ENCODE peak calls at places on chromosomes 2 and 18, in four cellular contexts. S, O, E and W are unnamed samples. For H3K9me3 and H3K4me1, the result is how much of the 10 kb centered on the place peaks cover.

GRCh38 chr2:24021122-24021998 is 11.5 kb downstream of the MFSD2B start:
- DNase-seq in S (peak), O (no peak), E (peak), W (peak)

GRCh38 chr2:206642075-206643025 is at the start of gene FAM237A:
- DNase-seq in S (no peak), O (peak), E (peak), W (peak)

GRCh38 chr2:152445791-152446201 is 110.8 kb downstream of the FMNL2 start:
- DNase-seq in S (no peak), O (no peak), E (peak), W (no peak)

GRCh38 chr2:5385596-5385995 is 306.6 kb upstream of the SOX11 start:
- DNase-seq in S (no peak), O (no peak), E (no peak), W (no peak)

GRCh38 chr2:7925506-7925905 is 756.4 kb upstream of the ID2 start:
- DNase-seq in S (no peak), O (no peak), E (no peak), W (no peak)

GRCh38 chr2:99602475-99602874 is 112.7 kb upstream of the REV1 start:
- DNase-seq in S (no peak), O (no peak), E (peak), W (no peak)

GRCh38 chr18:46148810-46149209 is 44.6 kb downstream of the HAUS1 start:
- DNase-seq in S (peak), O (peak), E (peak), W (peak)

GRCh38 chr2:236790991-236791390 is 221.4 kb downstream of the ACKR3 start:
- DNase-seq in S (no peak), O (no peak), E (peak), W (no peak)

GRCh38 chr2:181949047-181949446 is 36.6 kb upstream of the PPP1R1C start:
- DNase-seq in S (no peak), O (no peak), E (peak), W (no peak)

GRCh38 chr2:152609174-152609573 is 108.1 kb downstream of the PRPF40A start:
- DNase-seq in S (no peak), O (no peak), E (no peak), W (no peak)

GRCh38 chr18:24354278-24354677 is 43.3 kb downstream of the OSBPL1A start:
- DNase-seq in S (no peak), O (no peak), E (no peak), W (no peak)

GRCh38 chr18:44036500-44036899 is 644.2 kb upstream of the SETBP1 start:
- DNase-seq in S (no peak), O (no peak), E (peak), W (peak)

GRCh38 chr2:239464166-239465016 is 63.6 kb upstream of the HDAC4 start:
- DNase-seq in S (peak), O (no peak), E (no peak), W (no peak)

GRCh38 chr2:239463541-239464165 is 62.8 kb upstream of the HDAC4 start:
- DNase-seq in S (peak), O (no peak), E (peak), W (no peak)

GRCh38 chr2:239460780-239461179 is 60.0 kb upstream of the HDAC4 start:
- DNase-seq in S (no peak), O (peak), E (no peak), W (no peak)

GRCh38 chr2:239461551-239462515 is 61.0 kb upstream of the HDAC4 start:
- DNase-seq in S (peak), O (peak), E (no peak), W (no peak)

GRCh38 chr2:239462671-239463506 is 62.1 kb upstream of the HDAC4 start:
- DNase-seq in S (peak), O (peak), E (no peak), W (no peak)
- H3K9me3 ChIP-seq in S (under half), O (under half), E (under half), W (under half)

GRCh38 chr2:85772841-85773491 is 19.2 kb downstream of the ATOH8 start:
- DNase-seq in S (no peak), O (no peak), E (peak), W (peak)

GRCh38 chr2:85770786-85771409 is 17.1 kb downstream of the ATOH8 start:
- DNase-seq in S (no peak), O (no peak), E (no peak), W (no peak)

GRCh38 chr2:85771486-85771885 is 17.7 kb downstream of the ATOH8 start:
- DNase-seq in S (no peak), O (no peak), E (peak), W (no peak)

GRCh38 chr2:85773692-85774091 is 19.9 kb downstream of the ATOH8 start:
- DNase-seq in S (no peak), O (no peak), E (no peak), W (peak)

GRCh38 chr2:85772019-85772745 is 18.4 kb downstream of the ATOH8 start:
- DNase-seq in S (peak), O (peak), E (peak), W (peak)
- H3K4me3 ChIP-seq in S (peak), O (no peak), E (peak), W (no peak)

GRCh38 chr18:48035556-48035860 is 105.0 kb upstream of the SMAD2 start:
- DNase-seq in S (peak), O (no peak), E (no peak), W (no peak)

GRCh38 chr18:48034651-48035555 is 104.4 kb upstream of the SMAD2 start:
- DNase-seq in S (peak), O (no peak), E (no peak), W (peak)

GRCh38 chr18:48036641-48037421 is 106.4 kb upstream of the SMAD2 start:
- DNase-seq in S (peak), O (no peak), E (peak), W (no peak)

GRCh38 chr18:48037481-48038271 is 107.2 kb upstream of the SMAD2 start:
- DNase-seq in S (peak), O (no peak), E (peak), W (no peak)

DNA sequence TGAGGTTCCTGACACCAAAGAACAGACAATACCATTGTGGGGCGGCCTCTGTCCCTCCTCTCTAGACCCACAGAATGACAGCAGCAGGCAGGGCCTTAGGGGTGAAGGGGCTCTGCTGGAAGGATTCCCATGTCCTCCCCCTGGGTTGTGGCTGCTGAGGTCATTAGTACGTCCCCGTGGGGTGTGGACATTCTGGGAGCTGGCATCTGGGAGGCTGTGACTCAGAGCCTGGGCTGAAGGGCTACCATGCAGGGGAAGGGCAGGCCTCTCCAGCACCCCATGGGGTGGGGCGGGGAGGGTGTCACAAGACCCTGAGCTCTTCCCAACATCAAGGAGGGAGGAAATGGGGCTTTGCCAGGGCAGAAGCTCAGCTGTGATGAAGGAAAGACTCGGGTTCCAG is 105.7 kb upstream of the SMAD2 start:
- DNase-seq in S (peak), O (no peak), E (peak), W (no peak)
- H3K4me1 ChIP-seq in S (under half), O (under half), E (under half), W (under half)

GRCh38 chr18:38487521-38487920 is 921.9 kb upstream of the CELF4 start:
- DNase-seq in S (no peak), O (no peak), E (no peak), W (no peak)

GRCh38 chr18:38483326-38483725 is 917.7 kb upstream of the CELF4 start:
- DNase-seq in S (no peak), O (no peak), E (no peak), W (no peak)

DNA sequence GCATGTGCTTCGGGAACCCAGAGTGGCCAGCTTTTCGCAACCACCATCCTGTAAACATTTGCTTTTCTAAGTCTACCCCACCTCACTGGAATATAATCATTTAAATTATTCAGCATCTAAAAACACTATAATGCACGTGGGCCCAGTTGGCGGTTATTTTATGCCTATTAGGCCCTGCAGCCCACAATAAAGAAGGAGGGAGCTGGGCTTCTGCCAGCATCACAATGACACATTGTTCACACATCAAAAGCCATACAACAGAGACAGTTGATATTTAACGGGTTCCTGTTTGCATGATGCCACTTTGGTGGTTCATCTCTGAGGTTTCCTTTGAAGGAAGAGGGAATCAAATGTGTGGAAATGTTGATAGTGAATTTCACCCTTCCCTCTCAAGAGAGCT is 916.0 kb upstream of the CELF4 start:
- DNase-seq in S (no peak), O (no peak), E (no peak), W (no peak)
- H3K9me3 ChIP-seq in S (under half), O (under half), E (under half), W (under half)

DNA sequence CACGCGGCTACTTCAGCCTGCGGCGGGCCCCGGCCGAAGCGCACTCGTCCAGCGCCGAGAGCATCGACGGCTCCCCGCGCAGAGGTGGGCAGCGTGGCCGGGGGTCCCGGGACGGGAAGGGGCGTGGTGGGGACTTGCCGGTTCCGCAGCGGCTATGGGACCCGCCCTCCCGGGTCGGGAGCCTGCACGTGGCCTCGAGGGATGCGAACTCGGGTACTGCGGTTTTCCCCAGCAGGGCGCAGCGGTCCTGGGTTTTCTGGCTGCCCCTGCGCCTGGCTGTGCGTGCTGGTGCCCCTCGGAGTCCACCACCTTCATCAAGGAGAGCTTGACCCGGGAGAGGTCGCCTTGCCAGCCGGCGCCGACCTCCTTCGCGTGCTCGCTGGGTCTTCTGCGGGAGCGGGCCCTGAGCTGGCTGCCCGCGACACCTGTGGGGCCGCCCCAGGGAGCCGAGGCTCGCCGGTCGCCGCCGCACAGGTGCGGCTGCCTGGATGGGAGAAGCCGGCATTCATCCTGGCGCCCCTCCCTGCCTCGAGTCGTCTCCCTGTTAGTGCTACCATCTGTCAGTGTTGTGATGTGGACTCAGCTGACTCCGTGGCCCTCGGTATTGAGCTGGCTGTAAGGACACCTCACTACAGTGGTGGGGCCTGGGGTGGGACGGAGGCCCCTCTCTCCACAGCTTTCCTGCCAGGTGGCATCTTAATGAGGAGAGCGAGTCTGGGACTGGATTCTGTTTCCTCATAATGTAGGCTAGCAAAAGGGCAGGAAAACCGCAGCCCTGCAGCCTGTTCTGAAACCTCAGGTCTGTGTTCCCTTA is 177.3 kb downstream of the AGAP1 start:
- DNase-seq in S (no peak), O (no peak), E (no peak), W (no peak)
- H3K4me3 ChIP-seq in S (peak), O (peak), E (peak), W (no peak)

GRCh38 chr2:6814312-6814711 is 51.4 kb downstream of the CMPK2 start:
- DNase-seq in S (no peak), O (no peak), E (no peak), W (no peak)
- H3K4me1 ChIP-seq in S (under half), O (under half), E (under half), W (under half)

GRCh38 chr2:27572439-27572838 is 10.4 kb upstream of the ZNF512 start:
- DNase-seq in S (no peak), O (no peak), E (no peak), W (no peak)
- H3K9me3 ChIP-seq in S (under half), O (under half), E (under half), W (under half)

DNA sequence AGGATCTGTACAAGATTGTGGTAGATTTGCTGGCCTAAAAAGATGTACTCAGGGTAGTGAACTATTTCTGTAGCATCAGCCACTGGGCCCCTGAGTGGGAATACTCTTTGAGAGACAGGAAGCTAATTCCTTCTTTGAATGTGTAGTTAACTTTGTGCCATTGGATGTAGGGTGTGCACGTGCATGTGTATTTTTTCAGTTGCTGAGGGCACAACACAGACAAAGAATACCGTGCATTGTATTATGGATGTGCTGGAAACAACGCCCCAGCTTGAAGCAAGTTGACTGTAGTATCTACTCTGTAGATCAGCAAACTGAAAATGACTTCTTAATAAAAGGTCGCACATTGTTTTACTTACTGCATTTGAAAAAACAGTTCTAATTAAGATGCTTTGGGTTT is 14.1 kb downstream of the CRIM1 start:
- DNase-seq in S (no peak), O (no peak), E (no peak), W (no peak)
- H3K4me3 ChIP-seq in S (no peak), O (no peak), E (no peak), W (no peak)